ENCODE peak calls at places on chromosome 19, in seven cellular contexts. One of them, this sample, is unnamed.

GRCh38 chr19:11410682-11411081 is 8.4 kb downstream of the RGL3 start:
- DNase-seq in K562: peak
- DNase-seq in GM12878: no peak
- DNase-seq in HCT116: no peak
- DNase-seq in H1: no peak
- DNase-seq in SK-N-SH: no peak
- DNase-seq in HepG2: no peak
- DNase-seq in this sample: no peak

GRCh38 chr19:17455711-17456123 is 5.0 kb downstream of the NXNL1 start:
- DNase-seq in K562: no peak
- DNase-seq in GM12878: no peak
- DNase-seq in HCT116: no peak
- DNase-seq in H1: no peak
- DNase-seq in SK-N-SH: peak
- DNase-seq in HepG2: no peak
- DNase-seq in this sample: no peak

GRCh38 chr19:55216461-55217198 is 7.3 kb upstream of the PTPRH start:
- DNase-seq in K562: peak
- DNase-seq in GM12878: no peak
- DNase-seq in HCT116: peak
- DNase-seq in H1: peak
- DNase-seq in SK-N-SH: peak
- DNase-seq in HepG2: peak
- DNase-seq in this sample: peak

GRCh38 chr19:2332341-2333026 is 4.0 kb downstream of the SPPL2B start:
- DNase-seq in K562: no peak
- DNase-seq in GM12878: peak
- DNase-seq in HCT116: no peak
- DNase-seq in H1: no peak
- DNase-seq in SK-N-SH: no peak
- DNase-seq in HepG2: no peak
- DNase-seq in this sample: no peak

GRCh38 chr19:28542394-28543243 is 670.3 kb downstream of the UQCRFS1 start:
- DNase-seq in K562: no peak
- DNase-seq in GM12878: no peak
- DNase-seq in HCT116: no peak
- DNase-seq in H1: no peak
- DNase-seq in SK-N-SH: no peak
- DNase-seq in HepG2: no peak
- DNase-seq in this sample: no peak

GRCh38 chr19:2391118-2391725 is 31.2 kb downstream of the TMPRSS9 start:
- DNase-seq in K562: peak
- DNase-seq in GM12878: peak
- DNase-seq in HCT116: peak
- DNase-seq in H1: no peak
- DNase-seq in SK-N-SH: peak
- DNase-seq in HepG2: peak
- DNase-seq in this sample: peak

GRCh38 chr19:18300930-18301717 is 19.7 kb upstream of the JUND start:
- DNase-seq in K562: peak
- DNase-seq in GM12878: no peak
- DNase-seq in HCT116: no peak
- DNase-seq in H1: no peak
- DNase-seq in SK-N-SH: no peak
- DNase-seq in HepG2: no peak
- DNase-seq in this sample: peak

GRCh38 chr19:43711751-43712355 is 4.0 kb upstream of the IRGC start:
- DNase-seq in K562: no peak
- DNase-seq in GM12878: no peak
- DNase-seq in HCT116: no peak
- DNase-seq in H1: no peak
- DNase-seq in SK-N-SH: no peak
- DNase-seq in HepG2: no peak
- DNase-seq in this sample: no peak

GRCh38 chr19:13153627-13154240 is 3.5 kb downstream of the IER2 start:
- DNase-seq in K562: peak
- DNase-seq in GM12878: no peak
- DNase-seq in HCT116: no peak
- DNase-seq in H1: no peak
- DNase-seq in SK-N-SH: no peak
- DNase-seq in HepG2: no peak
- DNase-seq in this sample: no peak

GRCh38 chr19:13463296-13463695 is 43.0 kb downstream of the CACNA1A start:
- DNase-seq in K562: peak
- DNase-seq in GM12878: no peak
- DNase-seq in HCT116: no peak
- DNase-seq in H1: no peak
- DNase-seq in SK-N-SH: no peak
- DNase-seq in HepG2: no peak
- DNase-seq in this sample: peak

GRCh38 chr19:8004723-8005513 is 523 bp downstream of the ELAVL1 start:
- DNase-seq in K562: peak
- DNase-seq in GM12878: no peak
- DNase-seq in HCT116: no peak
- DNase-seq in H1: no peak
- DNase-seq in SK-N-SH: peak
- DNase-seq in HepG2: no peak
- DNase-seq in this sample: no peak

GRCh38 chr19:46453661-46454060 is 17.7 kb downstream of the PNMA8A start:
- DNase-seq in K562: no peak
- DNase-seq in GM12878: no peak
- DNase-seq in HCT116: no peak
- DNase-seq in H1: no peak
- DNase-seq in SK-N-SH: no peak
- DNase-seq in HepG2: no peak
- DNase-seq in this sample: no peak

GRCh38 chr19:46678110-46678732 is 17.2 kb upstream of the DACT3 start:
- DNase-seq in K562: peak
- DNase-seq in GM12878: no peak
- DNase-seq in HCT116: peak
- DNase-seq in H1: no peak
- DNase-seq in SK-N-SH: peak
- DNase-seq in HepG2: no peak
- DNase-seq in this sample: no peak

GRCh38 chr19:37931941-37932655 is 25.1 kb downstream of the SIPA1L3 start:
- DNase-seq in K562: no peak
- DNase-seq in GM12878: no peak
- DNase-seq in HCT116: peak
- DNase-seq in H1: peak
- DNase-seq in SK-N-SH: no peak
- DNase-seq in HepG2: peak
- DNase-seq in this sample: peak

GRCh38 chr19:8513687-8514504 is at the start of gene ZNF414:
- DNase-seq in K562: peak
- DNase-seq in GM12878: peak
- DNase-seq in HCT116: peak
- DNase-seq in H1: peak
- DNase-seq in SK-N-SH: peak
- DNase-seq in HepG2: peak
- DNase-seq in this sample: peak

GRCh38 chr19:39416626-39417120 is 4.2 kb downstream of the PLEKHG2 start:
- DNase-seq in K562: no peak
- DNase-seq in GM12878: no peak
- DNase-seq in HCT116: no peak
- DNase-seq in H1: no peak
- DNase-seq in SK-N-SH: no peak
- DNase-seq in HepG2: no peak
- DNase-seq in this sample: no peak

GRCh38 chr19:58450836-58451357 is 525 bp upstream of the ZNF324B start:
- DNase-seq in K562: no peak
- DNase-seq in GM12878: no peak
- DNase-seq in HCT116: no peak
- DNase-seq in H1: no peak
- DNase-seq in SK-N-SH: no peak
- DNase-seq in HepG2: no peak
- DNase-seq in this sample: no peak

GRCh38 chr19:5436101-5436947 is 18.9 kb upstream of the ZNRF4 start:
- DNase-seq in K562: peak
- DNase-seq in GM12878: no peak
- DNase-seq in HCT116: no peak
- DNase-seq in H1: peak
- DNase-seq in SK-N-SH: peak
- DNase-seq in HepG2: no peak
- DNase-seq in this sample: peak

GRCh38 chr19:50202962-50203280 is 501 bp upstream of the MYH14 start:
- DNase-seq in K562: no peak
- DNase-seq in GM12878: no peak
- DNase-seq in HCT116: no peak
- DNase-seq in H1: no peak
- DNase-seq in SK-N-SH: no peak
- DNase-seq in HepG2: no peak
- DNase-seq in this sample: no peak

GRCh38 chr19:48926909-48927308 is 6.6 kb upstream of the DHDH start:
- DNase-seq in K562: peak
- DNase-seq in GM12878: no peak
- DNase-seq in HCT116: peak
- DNase-seq in H1: no peak
- DNase-seq in SK-N-SH: no peak
- DNase-seq in HepG2: no peak
- DNase-seq in this sample: no peak

GRCh38 chr19:24140099-24140498 is 53.1 kb downstream of the ZNF254 start:
- DNase-seq in K562: no peak
- DNase-seq in GM12878: no peak
- DNase-seq in HCT116: no peak
- DNase-seq in H1: no peak
- DNase-seq in SK-N-SH: no peak
- DNase-seq in HepG2: peak
- DNase-seq in this sample: peak

GRCh38 chr19:21202865-21203494 is 61.1 kb downstream of the ZNF431 start:
- DNase-seq in K562: peak
- DNase-seq in GM12878: peak
- DNase-seq in HCT116: peak
- DNase-seq in H1: peak
- DNase-seq in SK-N-SH: peak
- DNase-seq in HepG2: no peak
- DNase-seq in this sample: peak

GRCh38 chr19:43551399-43552197 is 18.6 kb downstream of the ZNF575 start:
- DNase-seq in K562: no peak
- DNase-seq in GM12878: no peak
- DNase-seq in HCT116: no peak
- DNase-seq in H1: no peak
- DNase-seq in SK-N-SH: no peak
- DNase-seq in HepG2: no peak
- DNase-seq in this sample: no peak

GRCh38 chr19:38918526-38918925 is 6.5 kb upstream of the CCER2 start:
- DNase-seq in K562: no peak
- DNase-seq in GM12878: no peak
- DNase-seq in HCT116: no peak
- DNase-seq in H1: no peak
- DNase-seq in SK-N-SH: peak
- DNase-seq in HepG2: no peak
- DNase-seq in this sample: no peak

GRCh38 chr19:7258042-7258839 is 36.0 kb downstream of the INSR start:
- DNase-seq in K562: peak
- DNase-seq in GM12878: no peak
- DNase-seq in HCT116: no peak
- DNase-seq in H1: no peak
- DNase-seq in SK-N-SH: no peak
- DNase-seq in HepG2: no peak
- DNase-seq in this sample: no peak

GRCh38 chr19:41302624-41303351 is 7.2 kb upstream of the CCDC97 start:
- DNase-seq in K562: no peak
- DNase-seq in GM12878: peak
- DNase-seq in HCT116: no peak
- DNase-seq in H1: no peak
- DNase-seq in SK-N-SH: no peak
- DNase-seq in HepG2: no peak
- DNase-seq in this sample: no peak
- TF ChIP-seq JUND in K562: no peak
- TF ChIP-seq JUND in GM12878: no peak
- TF ChIP-seq JUND in HCT116: no peak
- TF ChIP-seq JUND in H1: no peak
- TF ChIP-seq JUND in SK-N-SH: no peak
- TF ChIP-seq JUND in HepG2: no peak
- TF ChIP-seq JUND in this sample: no peak

GRCh38 chr19:1252818-1253513 is 4.6 kb downstream of the MIDN start:
- DNase-seq in K562: no peak
- DNase-seq in GM12878: no peak
- DNase-seq in HCT116: no peak
- DNase-seq in H1: no peak
- DNase-seq in SK-N-SH: peak
- DNase-seq in HepG2: peak
- DNase-seq in this sample: peak
- TF ChIP-seq JUND in K562: peak
- TF ChIP-seq JUND in GM12878: no peak
- TF ChIP-seq JUND in HCT116: no peak
- TF ChIP-seq JUND in H1: no peak
- TF ChIP-seq JUND in SK-N-SH: peak
- TF ChIP-seq JUND in HepG2: no peak
- TF ChIP-seq JUND in this sample: no peak

GRCh38 chr19:1080360-1081161 is 13.6 kb downstream of the ARHGAP45 start:
- DNase-seq in K562: no peak
- DNase-seq in GM12878: no peak
- DNase-seq in HCT116: no peak
- DNase-seq in H1: no peak
- DNase-seq in SK-N-SH: no peak
- DNase-seq in HepG2: no peak
- DNase-seq in this sample: no peak

GRCh38 chr19:1082165-1082927 is 12.8 kb downstream of the POLR2E start:
- DNase-seq in K562: peak
- DNase-seq in GM12878: no peak
- DNase-seq in HCT116: peak
- DNase-seq in H1: peak
- DNase-seq in SK-N-SH: peak
- DNase-seq in HepG2: no peak
- DNase-seq in this sample: peak

GRCh38 chr19:1081301-1082164 is 13.6 kb downstream of the POLR2E start:
- DNase-seq in K562: no peak
- DNase-seq in GM12878: no peak
- DNase-seq in HCT116: no peak
- DNase-seq in H1: no peak
- DNase-seq in SK-N-SH: no peak
- DNase-seq in HepG2: no peak
- DNase-seq in this sample: no peak

GRCh38 chr19:1076951-1077350 is 10.0 kb downstream of the ARHGAP45 start:
- DNase-seq in K562: no peak
- DNase-seq in GM12878: peak
- DNase-seq in HCT116: no peak
- DNase-seq in H1: no peak
- DNase-seq in SK-N-SH: no peak
- DNase-seq in HepG2: no peak
- DNase-seq in this sample: no peak

GRCh38 chr19:1079566-1080111 is 12.7 kb downstream of the ARHGAP45 start:
- DNase-seq in K562: no peak
- DNase-seq in GM12878: no peak
- DNase-seq in HCT116: no peak
- DNase-seq in H1: no peak
- DNase-seq in SK-N-SH: peak
- DNase-seq in HepG2: no peak
- DNase-seq in this sample: no peak
- TF ChIP-seq JUND in K562: no peak
- TF ChIP-seq JUND in GM12878: no peak
- TF ChIP-seq JUND in HCT116: no peak
- TF ChIP-seq JUND in H1: no peak
- TF ChIP-seq JUND in SK-N-SH: no peak
- TF ChIP-seq JUND in HepG2: no peak
- TF ChIP-seq JUND in this sample: no peak

DNA sequence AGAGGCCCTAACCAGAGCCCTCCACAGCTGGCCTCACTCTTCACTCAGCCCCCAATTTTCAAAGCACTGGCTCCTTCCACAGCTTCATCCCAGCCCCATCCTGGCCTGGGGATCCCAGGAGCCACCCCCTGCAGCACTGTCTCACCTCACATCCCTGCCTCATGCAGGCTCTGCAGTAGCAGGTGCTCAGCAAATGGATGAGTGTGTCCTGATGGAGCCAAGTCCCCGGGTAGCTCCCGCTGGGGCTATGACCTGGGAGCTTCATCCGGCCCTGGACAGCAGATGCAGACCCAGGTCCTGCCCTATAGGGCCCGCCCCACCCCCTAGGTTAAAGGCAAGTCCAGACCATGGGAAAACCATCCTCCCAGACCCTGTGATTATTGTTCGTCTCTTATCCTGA is 143.2 kb upstream of the ZNF507 start:
- DNase-seq in K562: no peak
- DNase-seq in GM12878: no peak
- DNase-seq in HCT116: no peak
- DNase-seq in H1: no peak
- DNase-seq in SK-N-SH: no peak
- DNase-seq in HepG2: no peak
- DNase-seq in this sample: no peak
- TF ChIP-seq JUND in K562: no peak
- TF ChIP-seq JUND in GM12878: no peak
- TF ChIP-seq JUND in HCT116: no peak
- TF ChIP-seq JUND in H1: no peak
- TF ChIP-seq JUND in SK-N-SH: no peak
- TF ChIP-seq JUND in HepG2: no peak
- TF ChIP-seq JUND in this sample: no peak